ENCODE peak calls at places on chromosomes 7 and 10, in seven cellular contexts. B is K562, S is ovary, E is A549, T is prostate gland, C is SJSA1, Z is MM.1S. O is an unnamed sample.

GRCh38 chr7:142319970-142320369 is 62.1 kb upstream of the PRSS58 start:
- DNase-seq in B (peak; percentile 50), S (no peak), Z (peak; percentile 31), C (no peak), T (no peak), E (no peak), O (peak; percentile 45)

GRCh38 chr7:88132725-88133124 is 87.1 kb downstream of the SRI start:
- DNase-seq in C (no peak), S (no peak), E (no peak), T (no peak), Z (no peak), B (no peak), O (peak; percentile 36)

GRCh38 chr10:69335613-69336012 is 57.3 kb downstream of the HK1 start:
- DNase-seq in S (no peak), Z (no peak), C (no peak), T (no peak), E (no peak), B (no peak), O (no peak)

GRCh38 chr7:87331687-87332256 is 13.7 kb upstream of the CROT start:
- DNase-seq in T (no peak), E (no peak), Z (no peak), C (no peak), B (no peak), S (no peak), O (no peak)

GRCh38 chr7:13848576-13849527 is 140.6 kb downstream of the ETV1 start:
- DNase-seq in S (no peak), B (no peak), Z (no peak), C (no peak), E (no peak), T (no peak), O (no peak)

GRCh38 chr7:80699656-80700318 is 61.3 kb downstream of the CD36 start:
- DNase-seq in B (no peak), E (no peak), Z (no peak), C (no peak), S (no peak), T (no peak), O (no peak)

GRCh38 chr10:63478564-63478963 is 12.8 kb upstream of the JMJD1C start:
- DNase-seq in B (no peak), E (no peak), S (no peak), C (no peak), Z (no peak), T (no peak), O (no peak)

GRCh38 chr7:74579800-74580685 is 77.5 kb upstream of the GTF2I start:
- DNase-seq in Z (no peak), B (no peak), E (peak; percentile 89), T (no peak), C (no peak), S (peak; percentile 49), O (no peak)

GRCh38 chr7:867406-868188 is 8.8 kb upstream of the GET4 start:
- DNase-seq in C (no peak), E (peak; percentile 44), S (peak; percentile 56), B (no peak), Z (no peak), T (peak; percentile 88), O (no peak)

GRCh38 chr10:16787361-16787791 is 29.8 kb downstream of the RSU1 start:
- DNase-seq in T (no peak), S (no peak), B (no peak), C (no peak), E (no peak), Z (no peak), O (no peak)

GRCh38 chr7:43768201-43768893 is 9.9 kb downstream of the BLVRA start:
- DNase-seq in C (peak; percentile 12), T (no peak), B (no peak), E (no peak), Z (no peak), S (no peak), O (no peak)

GRCh38 chr10:580796-581195 is 108.7 kb downstream of the DIP2C start:
- DNase-seq in S (no peak), Z (no peak), B (no peak), T (no peak), C (no peak), E (no peak), O (no peak)

GRCh38 chr7:111672901-111673300 is 110.6 kb upstream of the IMMP2L start:
- DNase-seq in E (no peak), Z (no peak), C (no peak), B (no peak), S (no peak), T (no peak), O (no peak)

GRCh38 chr7:93442478-93443224 is 131.9 kb downstream of the CALCR start:
- DNase-seq in S (no peak), E (peak; percentile 51), C (peak; percentile 51), Z (peak; percentile 54), T (no peak), B (peak; percentile 69), O (peak; percentile 48)

GRCh38 chr7:30430300-30430699 is 48.3 kb downstream of the NOD1 start:
- DNase-seq in Z (no peak), C (no peak), S (no peak), T (peak; percentile 45), B (no peak), E (peak; percentile 64), O (no peak)

GRCh38 chr10:20274580-20274979 is 458.3 kb downstream of the PLXDC2 start:
- DNase-seq in S (no peak), T (no peak), B (no peak), C (no peak), Z (no peak), E (no peak), O (no peak)

GRCh38 chr7:155581107-155581830 is 34.9 kb upstream of the CNPY1 start:
- DNase-seq in S (no peak), C (no peak), E (no peak), T (no peak), Z (no peak), B (no peak), O (no peak)

GRCh38 chr10:88994034-88994433 is 3.4 kb downstream of the FAS start:
- DNase-seq in T (no peak), C (no peak), S (no peak), E (no peak), Z (no peak), B (no peak), O (no peak)

GRCh38 chr10:88995156-88995876 is 4.7 kb downstream of the FAS start:
- DNase-seq in B (no peak), T (no peak), Z (no peak), S (no peak), C (no peak), E (no peak), O (no peak)

GRCh38 chr10:88991161-88991899 is 732 bp downstream of the FAS start:
- DNase-seq in S (peak; percentile 87), C (peak; percentile 51), E (peak; percentile 45), Z (peak; percentile 68), T (peak; percentile 65), B (peak; percentile 12), O (peak; percentile 64)

GRCh38 chr10:88991900-88992237 is 1.3 kb downstream of the FAS start:
- DNase-seq in S (no peak), Z (no peak), E (no peak), C (no peak), T (no peak), B (no peak), O (peak; percentile 63)

DNA sequence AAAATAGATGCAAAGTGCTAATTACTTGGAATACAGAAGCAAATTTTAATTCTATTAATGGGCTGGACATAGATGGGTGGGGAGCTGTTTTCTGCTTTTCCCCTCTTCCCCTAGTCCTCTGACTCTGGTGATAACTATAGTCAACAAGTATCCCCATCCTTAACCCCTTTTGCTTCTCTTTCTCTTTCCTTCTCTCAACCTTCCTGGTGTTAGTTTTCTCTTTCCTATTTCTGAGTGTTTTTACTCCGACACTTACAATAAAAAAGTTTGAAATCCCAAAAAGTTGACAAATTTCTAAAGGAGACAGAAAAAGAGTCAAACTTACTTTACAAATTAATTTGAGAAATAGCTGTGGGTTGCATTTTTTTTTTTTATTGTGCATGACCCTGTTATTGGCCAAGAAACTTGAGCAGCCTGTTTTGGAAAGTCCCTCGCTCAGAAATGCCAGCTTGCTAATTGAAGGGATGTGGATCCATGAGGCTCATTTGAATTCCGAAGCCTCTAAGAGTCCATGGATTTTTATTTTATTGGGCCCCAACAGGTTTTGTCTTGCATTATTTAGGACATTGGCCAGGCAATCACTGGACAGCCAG is 2.4 kb downstream of the FAS start:
- DNase-seq in S (no peak), B (no peak), C (no peak), T (peak; percentile 37), Z (no peak), E (no peak), O (no peak)
- H3K4me1 ChIP-seq in S (peaks cover 7% of the 10 kb centered on the region), B (no peaks in the 10 kb centered on the region), C (peaks cover 31% of the 10 kb centered on the region), T (no peaks in the 10 kb centered on the region), Z (peaks cover 7% of the 10 kb centered on the region), E (peaks cover 31% of the 10 kb centered on the region), O (peaks cover 70% of the 10 kb centered on the region)

GRCh38 chr10:80410122-80410521 is 1.8 kb downstream of the PRXL2A start:
- DNase-seq in T (no peak), Z (no peak), C (no peak), B (no peak), E (no peak), S (no peak), O (no peak)

GRCh38 chr10:80408198-80409085 is at the start of gene PRXL2A:
- DNase-seq in B (peak; percentile 64), E (peak; percentile 78), T (peak; percentile 85), S (peak; percentile 87), C (peak; percentile 75), Z (peak; percentile 78), O (no peak)

GRCh38 chr10:80410578-80411145 is 2.3 kb downstream of the PRXL2A start:
- DNase-seq in T (no peak), S (no peak), B (no peak), E (no peak), C (no peak), Z (no peak), O (no peak)

GRCh38 chr10:80407836-80408197 is 534 bp upstream of the PRXL2A start:
- DNase-seq in S (no peak), E (peak; percentile 69), C (peak; percentile 62), B (no peak), T (no peak), Z (no peak), O (no peak)

GRCh38 chr10:80409121-80409520 is 770 bp downstream of the PRXL2A start:
- DNase-seq in T (no peak), S (no peak), B (no peak), C (no peak), E (no peak), Z (no peak), O (no peak)
- H3K4me1 ChIP-seq in T (peaks cover 20% of the 10 kb centered on the region), S (peaks cover 22% of the 10 kb centered on the region), B (peaks cover 16% of the 10 kb centered on the region), C (peaks cover 54% of the 10 kb centered on the region), E (peaks cover 31% of the 10 kb centered on the region), Z (no peaks in the 10 kb centered on the region), O (no peaks in the 10 kb centered on the region)

GRCh38 chr10:81135851-81136250 is 598.1 kb downstream of the SH2D4B start:
- DNase-seq in S (no peak), Z (peak; percentile 78), T (no peak), E (no peak), C (no peak), B (no peak), O (no peak)
- H3K4me1 ChIP-seq in S (no peaks in the 10 kb centered on the region), Z (peaks cover 18% of the 10 kb centered on the region), T (no peaks in the 10 kb centered on the region), E (no peaks in the 10 kb centered on the region), C (no peaks in the 10 kb centered on the region), B (no peaks in the 10 kb centered on the region), O (no peaks in the 10 kb centered on the region)

DNA sequence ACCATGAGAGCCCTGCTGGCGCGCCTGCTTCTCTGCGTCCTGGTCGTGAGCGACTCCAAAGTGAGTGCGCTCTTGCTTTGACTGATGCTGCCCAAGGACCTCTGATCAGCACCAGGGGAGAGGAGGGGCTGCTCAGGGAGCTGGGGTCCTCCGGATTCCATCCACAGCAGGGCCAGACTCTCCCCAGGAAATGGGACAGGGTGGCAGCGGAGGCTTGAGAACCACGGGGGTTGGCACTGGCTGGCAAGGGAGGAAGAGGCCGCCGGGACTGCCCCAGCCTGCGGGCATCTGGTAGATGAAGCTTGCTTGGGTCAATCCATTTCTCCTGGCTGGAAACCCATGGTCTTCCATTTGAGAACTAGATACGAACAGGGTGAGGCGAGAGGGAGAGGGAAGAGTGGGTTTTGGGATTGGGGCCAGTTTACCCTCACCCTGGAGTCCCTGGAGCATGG is 647 bp downstream of the PLAU start:
- DNase-seq in E (peak; percentile 49), B (no peak), Z (no peak), S (no peak), C (no peak), T (no peak), O (no peak)
- H3K4me1 ChIP-seq in E (peaks cover 64% of the 10 kb centered on the region), B (peaks cover 25% of the 10 kb centered on the region), Z (peaks cover 9% of the 10 kb centered on the region), S (peaks cover 5% of the 10 kb centered on the region), C (peaks cover 50% of the 10 kb centered on the region), T (no peaks in the 10 kb centered on the region), O (peaks cover 39% of the 10 kb centered on the region)

O was measured in OCI-LY7.